ENCODE peak calls at places on chromosome 2, in eight cellular contexts. K, Y, F, A, Q, V, W and X are unnamed samples.
A peak's percentile ranks its signal among the peaks of the same experiment; 100 is the strongest.

GRCh38 chr2:19124135-19124534 is 234.3 kb downstream of the OSR1 start:
- DNase-seq in K (no peak), Y (peak; percentile 61), F (no peak), A (no peak), Q (no peak), V (peak; percentile 92), W (no peak), X (no peak)

GRCh38 chr2:187842978-187843847 is 289.0 kb upstream of the TFPI start:
- DNase-seq in K (peak; percentile 5), Y (peak; percentile 86), F (no peak), A (no peak), Q (no peak), V (peak; percentile 52), W (peak; percentile 19), X (no peak)

GRCh38 chr2:167196461-167197252 is 308.4 kb downstream of the XIRP2 start:
- DNase-seq in K (no peak), Y (peak; percentile 69), F (no peak), A (no peak), Q (no peak), V (no peak), W (no peak), X (no peak)

GRCh38 chr2:11827547-11827946 is 81.1 kb downstream of the LPIN1 start:
- DNase-seq in K (no peak), Y (no peak), F (no peak), A (no peak), Q (no peak), V (no peak), W (no peak), X (no peak)

GRCh38 chr2:189661957-189662321 is 680 bp downstream of the ASNSD1 start:
- DNase-seq in K (no peak), Y (no peak), F (no peak), A (no peak), Q (peak; percentile 44), V (no peak), W (no peak), X (no peak)

GRCh38 chr2:187435756-187436155 is 12.3 kb downstream of the CALCRL start:
- DNase-seq in K (no peak), Y (peak; percentile 39), F (no peak), A (no peak), Q (no peak), V (no peak), W (no peak), X (no peak)

GRCh38 chr2:68767031-68767961 is 32.7 kb downstream of the ARHGAP25 start:
- DNase-seq in K (no peak), Y (no peak), F (no peak), A (peak; percentile 47), Q (no peak), V (no peak), W (no peak), X (no peak)

GRCh38 chr2:222861411-222862067 is 703 bp downstream of the ACSL3 start:
- DNase-seq in K (no peak), Y (peak; percentile 29), F (peak; percentile 76), A (peak; percentile 14), Q (peak; percentile 89), V (no peak), W (peak; percentile 16), X (peak; percentile 76)

GRCh38 chr2:217858519-217859466 is 144.0 kb downstream of the TNS1 start:
- DNase-seq in K (peak; percentile 44), Y (peak; percentile 96), F (peak; percentile 94), A (no peak), Q (no peak), V (peak; percentile 96), W (no peak), X (peak; percentile 98)

GRCh38 chr2:191486584-191487320 is 191.2 kb upstream of the NABP1 start:
- DNase-seq in K (no peak), Y (peak; percentile 89), F (no peak), A (no peak), Q (no peak), V (peak; percentile 97), W (no peak), X (no peak)

GRCh38 chr2:201073071-201073470 is 1.3 kb downstream of the NDUFB3 start:
- DNase-seq in K (no peak), Y (no peak), F (no peak), A (no peak), Q (no peak), V (no peak), W (no peak), X (no peak)

GRCh38 chr2:241154915-241155314 is 4.6 kb downstream of the PPP1R7 start:
- DNase-seq in K (no peak), Y (peak; percentile 22), F (no peak), A (no peak), Q (no peak), V (no peak), W (no peak), X (no peak)

GRCh38 chr2:168116448-168116847 is 130.9 kb downstream of the STK39 start:
- DNase-seq in K (no peak), Y (peak; percentile 29), F (no peak), A (no peak), Q (no peak), V (no peak), W (peak; percentile 47), X (no peak)

GRCh38 chr2:9981646-9982045 is 30.2 kb downstream of the GRHL1 start:
- DNase-seq in K (no peak), Y (no peak), F (no peak), A (no peak), Q (no peak), V (no peak), W (no peak), X (no peak)

GRCh38 chr2:174004900-174005605 is 39.9 kb upstream of the SP3 start:
- DNase-seq in K (no peak), Y (peak; percentile 82), F (peak; percentile 76), A (no peak), Q (no peak), V (no peak), W (no peak), X (no peak)

GRCh38 chr2:213149332-213149875 is 2.0 kb downstream of the IKZF2 start:
- DNase-seq in K (no peak), Y (peak; percentile 15), F (no peak), A (no peak), Q (no peak), V (no peak), W (no peak), X (no peak)
- TF ChIP-seq CTCF in K (peak; percentile 21), Y (no peak), F (no peak), A (no peak), Q (no peak), V (no peak), W (no peak), X (no peak)

GRCh38 chr2:24123212-24124002 is at the start of the genes FAM228B and PFN4:
- DNase-seq in K (peak; percentile 71), Y (peak; percentile 83), F (peak; percentile 95), A (peak; percentile 25), Q (peak; percentile 97), V (no peak), W (peak; percentile 65), X (peak; percentile 91)
- TF ChIP-seq CTCF in K (no peak), Y (no peak), F (no peak), A (no peak), Q (no peak), V (no peak), W (no peak), X (no peak)

GRCh38 chr2:181440336-181440735 is 16.9 kb upstream of the ITGA4 start:
- DNase-seq in K (no peak), Y (no peak), F (no peak), A (no peak), Q (no peak), V (no peak), W (no peak), X (no peak)

GRCh38 chr2:181440919-181441318 is 16.3 kb upstream of the ITGA4 start:
- DNase-seq in K (no peak), Y (no peak), F (no peak), A (no peak), Q (no peak), V (no peak), W (no peak), X (no peak)

DNA sequence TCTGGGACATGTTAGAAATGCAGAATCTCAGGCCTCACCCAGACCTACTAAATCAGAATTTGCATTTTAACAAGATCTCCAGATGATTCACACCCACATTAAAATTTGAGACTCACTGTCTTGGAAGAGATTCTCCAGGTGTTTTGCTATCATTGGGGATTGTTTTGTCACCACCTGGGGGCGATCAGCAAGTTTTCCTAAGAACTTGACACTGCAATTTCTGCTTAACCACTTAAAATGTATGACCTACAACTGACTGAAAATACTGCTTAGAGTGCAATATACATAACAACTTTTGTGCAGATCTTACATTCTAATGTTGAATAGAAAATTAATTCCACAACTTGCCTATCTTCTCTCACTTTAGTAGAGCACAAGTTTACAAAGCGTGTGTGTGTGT is 18.9 kb upstream of the ITGA4 start:
- DNase-seq in K (no peak), Y (no peak), F (no peak), A (no peak), Q (no peak), V (no peak), W (no peak), X (no peak)
- TF ChIP-seq CTCF in K (no peak), Y (peak; percentile 7), F (no peak), A (peak; percentile 60), Q (no peak), V (no peak), W (no peak), X (no peak)

DNA sequence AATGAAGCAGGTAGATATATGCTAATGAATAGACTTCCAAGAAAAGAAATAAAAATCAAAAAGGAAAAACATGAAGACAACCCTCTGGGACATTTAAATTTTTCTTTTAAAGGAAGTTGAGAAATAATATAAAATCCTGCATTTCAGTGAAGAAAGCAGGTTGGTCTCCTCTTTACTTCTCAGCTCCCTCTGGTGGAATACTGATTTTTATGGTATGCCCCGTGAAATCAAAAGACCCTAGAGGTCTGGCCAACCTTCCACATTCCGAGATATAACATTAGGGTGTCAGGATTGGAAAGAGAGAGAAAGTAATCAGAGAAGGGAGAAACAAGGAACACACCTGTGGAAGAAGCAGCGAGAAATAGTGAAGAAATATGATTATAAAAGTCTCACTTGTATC is 72.7 kb downstream of the DNER start:
- DNase-seq in K (no peak), Y (no peak), F (no peak), A (no peak), Q (no peak), V (no peak), W (no peak), X (no peak)
- TF ChIP-seq CTCF in K (no peak), Y (peak; percentile 18), F (no peak), A (no peak), Q (no peak), V (no peak), W (no peak), X (no peak)

DNA sequence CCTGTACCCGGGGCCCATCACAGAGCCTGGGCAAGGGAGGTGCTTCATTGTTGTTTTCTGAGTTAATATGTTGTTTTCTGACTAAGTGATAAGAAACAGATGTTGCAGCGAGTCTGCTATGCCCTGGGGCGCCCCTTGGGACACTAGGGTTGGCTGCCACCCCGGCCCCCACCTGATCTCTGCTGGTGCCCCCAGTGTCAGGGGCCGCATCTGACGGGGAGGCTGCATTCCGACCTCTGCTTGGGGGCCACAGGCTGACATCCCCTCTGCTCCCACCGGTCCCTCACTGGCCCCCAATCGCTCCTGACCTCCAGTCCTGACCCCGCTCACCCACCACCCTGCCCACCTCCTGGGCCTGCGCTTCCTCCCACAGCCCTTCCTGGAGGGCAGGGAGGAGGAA is 65.9 kb downstream of the LONRF2 start:
- DNase-seq in K (no peak), Y (no peak), F (no peak), A (no peak), Q (no peak), V (no peak), W (no peak), X (no peak)
- TF ChIP-seq CTCF in K (no peak), Y (no peak), F (no peak), A (no peak), Q (no peak), V (no peak), W (no peak), X (no peak)